ENCODE peak calls at places on chromosomes 2 and 18, in six cellular contexts. U is epithelial cell of esophagus, N is Calu3, K is brain microvascular endothelial cell, I is body of pancreas, G is H9. O is an unnamed sample.

GRCh38 chr2:42369551-42370229 is 8.7 kb upstream of the COX7A2L start:
- DNase-seq in K (no peak), U (no peak), N (no peak), I (no peak), G (no peak), O (no peak)

GRCh38 chr2:10285578-10286198 is 17.0 kb upstream of the HPCAL1 start:
- DNase-seq in U (no peak), I (peak), K (no peak), N (peak), G (peak), O (no peak)

GRCh38 chr18:48153641-48154481 is 223.4 kb upstream of the SMAD2 start:
- DNase-seq in U (peak), I (peak), N (no peak), K (no peak), G (no peak), O (no peak)

GRCh38 chr2:120677696-120678095 is 58.0 kb upstream of the GLI2 start:
- DNase-seq in I (no peak), U (no peak), N (no peak), G (no peak), K (no peak), O (no peak)

GRCh38 chr18:46627136-46627535 is 29.9 kb downstream of the LOXHD1 start:
- DNase-seq in I (no peak), K (no peak), G (no peak), N (no peak), U (no peak), O (no peak)

GRCh38 chr18:46916551-46917107 is 678 bp downstream of the PIAS2 start:
- DNase-seq in U (peak), I (peak), N (no peak), K (peak), G (peak), O (no peak)

GRCh38 chr2:13006829-13007715 is 290.3 kb downstream of the TRIB2 start:
- DNase-seq in K (peak), G (peak), I (peak), U (peak), N (peak), O (peak)

GRCh38 chr2:56288863-56289580 is 105.2 kb downstream of the CCDC85A start:
- DNase-seq in I (no peak), G (no peak), K (no peak), U (no peak), N (no peak), O (no peak)

GRCh38 chr18:3060667-3061580 is 48.0 kb upstream of the LPIN2 start:
- DNase-seq in I (no peak), G (no peak), K (no peak), U (no peak), N (no peak), O (no peak)

GRCh38 chr18:22826726-22827125 is 106.4 kb upstream of the RBBP8 start:
- DNase-seq in K (no peak), I (no peak), G (no peak), N (no peak), U (peak), O (no peak)

GRCh38 chr2:16142383-16143361 is 202.3 kb downstream of the MYCN start:
- DNase-seq in G (no peak), K (no peak), N (peak), I (peak), U (no peak), O (no peak)

GRCh38 chr18:54260376-54261072 is 8.8 kb upstream of the POLI start:
- DNase-seq in G (no peak), K (no peak), N (no peak), U (peak), I (peak), O (no peak)

GRCh38 chr2:187228986-187229385 is 219.1 kb downstream of the CALCRL start:
- DNase-seq in K (no peak), I (no peak), U (no peak), N (no peak), G (no peak), O (no peak)

GRCh38 chr2:589551-589950 is 87.7 kb downstream of the TMEM18 start:
- DNase-seq in G (no peak), N (no peak), I (peak), U (peak), K (no peak), O (no peak)

GRCh38 chr2:217222511-217222910 is 362.6 kb upstream of the TNP1 start:
- DNase-seq in U (no peak), G (no peak), I (no peak), N (no peak), K (no peak), O (no peak)

GRCh38 chr2:172088245-172089004 is 3.1 kb downstream of the DLX1 start:
- DNase-seq in U (no peak), K (no peak), G (peak), N (no peak), I (no peak), O (no peak)

GRCh38 chr18:37668971-37669747 is 103.6 kb upstream of the CELF4 start:
- DNase-seq in K (no peak), I (no peak), U (no peak), G (peak), N (no peak), O (no peak)

GRCh38 chr2:22947741-22948140 is 437.2 kb upstream of the KLHL29 start:
- DNase-seq in I (no peak), G (no peak), U (no peak), K (no peak), N (no peak), O (no peak)

GRCh38 chr2:120383631-120384477 is 37.9 kb downstream of the INHBB start:
- DNase-seq in K (no peak), G (no peak), U (no peak), I (no peak), N (no peak), O (no peak)

GRCh38 chr2:48397846-48398245 is 132.1 kb upstream of the STON1 start:
- DNase-seq in I (no peak), N (no peak), G (no peak), K (no peak), U (no peak), O (no peak)

GRCh38 chr2:45121236-45121927 is 112.1 kb upstream of the SIX2 start:
- DNase-seq in G (no peak), K (no peak), N (no peak), I (no peak), U (peak), O (no peak)

GRCh38 chr2:224287533-224287932 is 114.4 kb downstream of the FAM124B start:
- DNase-seq in G (no peak), I (no peak), N (no peak), U (no peak), K (no peak), O (no peak)

GRCh38 chr2:219269362-219270054 is 9.7 kb upstream of the DNAJB2 start:
- DNase-seq in K (no peak), G (no peak), N (peak), U (peak), I (peak), O (no peak)

GRCh38 chr2:230472619-230473018 is 56.6 kb downstream of the SP100 start:
- DNase-seq in K (peak), U (peak), N (no peak), G (no peak), I (no peak), O (no peak)

DNA sequence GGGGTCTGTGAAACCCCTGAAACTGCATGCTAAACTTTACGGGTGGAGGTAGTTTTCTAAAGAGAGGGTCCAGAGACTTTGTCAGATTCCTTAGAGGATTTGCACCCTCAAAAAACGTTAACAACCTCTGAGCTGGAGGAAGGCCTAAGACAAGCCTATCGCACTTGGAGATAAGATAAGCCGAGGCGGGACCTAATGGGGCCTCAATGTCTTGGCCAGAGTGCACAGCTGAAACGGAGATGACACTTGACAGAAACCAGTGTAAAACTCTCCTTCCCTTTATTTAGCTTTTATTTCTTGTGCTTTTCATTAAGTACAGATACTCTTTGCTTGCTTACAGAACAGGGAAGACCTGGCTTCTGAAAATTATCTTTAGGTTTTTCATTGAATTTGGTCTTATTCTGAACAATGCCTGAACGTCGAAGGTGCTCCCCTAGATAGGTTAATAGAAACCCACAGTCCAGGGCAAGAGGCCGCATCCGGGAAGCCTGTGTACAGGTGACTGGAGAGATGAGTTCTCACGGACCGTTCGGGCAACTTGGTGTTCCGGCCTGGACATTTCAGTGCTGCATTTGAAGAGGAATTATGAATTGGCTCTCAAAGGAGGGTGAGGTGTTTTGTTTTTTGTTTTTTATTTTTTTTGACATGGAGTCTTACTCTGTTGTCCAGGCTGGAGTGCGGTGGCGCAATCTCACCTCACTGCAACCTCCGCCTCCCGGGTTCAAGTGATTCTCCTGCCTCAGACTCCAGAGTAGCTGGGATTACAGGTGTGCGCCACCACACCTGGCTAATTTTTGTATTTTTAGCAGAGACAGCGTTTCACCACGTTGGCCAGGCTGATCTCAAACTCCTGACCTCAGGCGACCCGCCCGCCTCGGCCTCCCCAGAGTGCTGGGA is 49.7 kb downstream of the SH3BP4 start:
- DNase-seq in K (no peak), U (no peak), N (no peak), I (no peak), G (no peak), O (no peak)
- TF ChIP-seq CTCF in K (no peak), U (no peak), N (no peak), I (no peak), G (no peak), O (no peak)

GRCh38 chr2:64423303-64423702 is 30.7 kb upstream of the LGALSL start:
- DNase-seq in I (no peak), N (no peak), U (no peak), K (no peak), G (no peak), O (no peak)
- TF ChIP-seq CTCF in I (no peak), N (no peak), U (no peak), K (no peak), G (no peak), O (no peak)

GRCh38 chr18:72704202-72704601 is 160.1 kb upstream of the CBLN2 start:
- DNase-seq in K (no peak), I (no peak), N (no peak), U (no peak), G (no peak), O (no peak)

GRCh38 chr18:72697706-72698105 is 153.6 kb upstream of the CBLN2 start:
- DNase-seq in N (no peak), G (no peak), U (no peak), K (no peak), I (no peak), O (no peak)

DNA sequence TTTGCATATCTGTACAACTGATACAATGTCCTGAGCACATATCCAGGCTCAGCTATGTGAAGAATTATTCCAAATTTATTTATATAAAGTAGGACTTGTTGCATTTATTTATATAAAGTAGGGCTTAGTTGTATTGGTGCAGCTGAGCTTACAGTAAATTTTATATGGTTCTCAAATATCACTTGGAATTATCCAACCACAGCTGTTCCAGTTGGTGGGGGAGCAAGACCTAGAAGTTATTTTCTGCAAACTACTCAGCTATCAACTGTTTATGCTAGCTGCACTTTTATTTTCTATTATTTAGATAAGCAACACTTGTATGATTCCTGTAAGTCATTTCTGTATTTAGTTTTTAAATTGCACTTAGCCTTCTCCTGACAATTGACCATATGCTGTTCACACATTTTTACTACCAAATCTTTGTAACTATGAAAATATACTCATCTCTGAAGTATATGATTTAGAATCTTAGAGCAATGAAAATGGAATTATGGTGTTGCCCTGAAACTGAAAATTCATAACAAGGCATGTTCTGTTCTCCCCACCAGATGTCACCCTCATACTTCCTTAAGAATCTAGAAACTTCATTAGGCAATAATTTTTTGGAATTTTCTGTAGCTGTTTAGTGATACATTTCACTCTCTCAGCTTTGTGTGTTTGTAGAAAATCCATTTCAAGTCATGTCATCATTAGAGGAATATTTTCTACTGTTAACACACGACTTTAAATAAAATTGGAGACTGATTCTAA is 157.0 kb upstream of the CBLN2 start:
- DNase-seq in I (no peak), N (no peak), G (no peak), K (peak), U (peak), O (no peak)
- TF ChIP-seq CTCF in I (no peak), N (peak), G (peak), K (peak), U (peak), O (peak)

GRCh38 chr2:174605687-174606086 is 8.1 kb upstream of the WIPF1 start:
- DNase-seq in N (no peak), K (no peak), I (no peak), U (peak), G (no peak), O (no peak)
- TF ChIP-seq CTCF in N (peak), K (peak), I (no peak), U (peak), G (peak), O (peak)

O was measured in progenitor cell of endocrine pancreas.